ENCODE peak calls at places on chromosome 9, in seven cellular contexts. C is pancreas; H is glutamatergic neuron; T is nephron progenitor cell; U is CD4-positive, alpha-beta T cell; O is GM20000; G is HepG2. Z is an unnamed sample.

GRCh38 chr9:87662808-87663528 is 63.0 kb upstream of the CTSL start:
- DNase-seq in C (no peak), H (peak), T (peak), U (peak), O (peak), G (peak), Z (peak)

GRCh38 chr9:72895122-72895521 is 57.7 kb downstream of the ALDH1A1 start:
- DNase-seq in C (no peak), H (no peak), T (no peak), U (no peak), O (no peak), G (no peak), Z (no peak)

GRCh38 chr9:134706522-134706921 is 64.9 kb downstream of the COL5A1 start:
- DNase-seq in C (no peak), H (no peak), T (no peak), U (no peak), O (no peak), G (no peak), Z (no peak)

GRCh38 chr9:1871486-1872181 is 143.5 kb upstream of the SMARCA2 start:
- DNase-seq in C (no peak), H (no peak), T (no peak), U (no peak), O (no peak), G (peak), Z (no peak)

GRCh38 chr9:134264169-134264568 is 62.1 kb upstream of the RXRA start:
- DNase-seq in C (peak), H (no peak), T (no peak), U (no peak), O (no peak), G (no peak), Z (no peak)

GRCh38 chr9:132472599-132472998 is 62.6 kb downstream of the CFAP77 start:
- DNase-seq in C (no peak), H (no peak), T (no peak), U (no peak), O (no peak), G (peak), Z (no peak)

GRCh38 chr9:86546712-86547111 is 192.5 kb upstream of the TUT7 start:
- DNase-seq in C (no peak), H (no peak), T (no peak), U (no peak), O (no peak), G (no peak), Z (no peak)

GRCh38 chr9:85610074-85610855 is 131.5 kb downstream of the AGTPBP1 start:
- DNase-seq in C (no peak), H (no peak), T (peak), U (no peak), O (peak), G (peak), Z (no peak)

GRCh38 chr9:69542942-69543704 is 129.0 kb downstream of the APBA1 start:
- DNase-seq in C (no peak), H (peak), T (peak), U (no peak), O (no peak), G (no peak), Z (no peak)

GRCh38 chr9:98806394-98807069 is 938 bp upstream of the GALNT12 start:
- DNase-seq in C (no peak), H (no peak), T (no peak), U (no peak), O (no peak), G (no peak), Z (no peak)

GRCh38 chr9:131954299-131954698 is 125.4 kb downstream of the MED27 start:
- DNase-seq in C (no peak), H (no peak), T (no peak), U (no peak), O (no peak), G (no peak), Z (no peak)

GRCh38 chr9:37295796-37296195 is 126.7 kb upstream of the GRHPR start:
- DNase-seq in C (no peak), H (no peak), T (no peak), U (no peak), O (no peak), G (no peak), Z (no peak)
- TF ChIP-seq CTCF in C (no peak), H (peak), T (peak), U (no peak), O (no peak), G (no peak), Z (no peak)

GRCh38 chr9:3441197-3441816 is 84.5 kb downstream of the RFX3 start:
- DNase-seq in C (no peak), H (peak), T (peak), U (no peak), O (peak), G (peak), Z (no peak)
- TF ChIP-seq CTCF in C (peak), H (peak), T (peak), U (peak), O (peak), G (peak), Z (no peak)

GRCh38 chr9:75667155-75667554 is 223.3 kb upstream of the PCSK5 start:
- DNase-seq in C (no peak), H (no peak), T (no peak), U (no peak), O (no peak), G (no peak), Z (no peak)
- TF ChIP-seq CTCF in C (no peak), H (no peak), T (no peak), U (no peak), O (no peak), G (no peak), Z (no peak)

DNA sequence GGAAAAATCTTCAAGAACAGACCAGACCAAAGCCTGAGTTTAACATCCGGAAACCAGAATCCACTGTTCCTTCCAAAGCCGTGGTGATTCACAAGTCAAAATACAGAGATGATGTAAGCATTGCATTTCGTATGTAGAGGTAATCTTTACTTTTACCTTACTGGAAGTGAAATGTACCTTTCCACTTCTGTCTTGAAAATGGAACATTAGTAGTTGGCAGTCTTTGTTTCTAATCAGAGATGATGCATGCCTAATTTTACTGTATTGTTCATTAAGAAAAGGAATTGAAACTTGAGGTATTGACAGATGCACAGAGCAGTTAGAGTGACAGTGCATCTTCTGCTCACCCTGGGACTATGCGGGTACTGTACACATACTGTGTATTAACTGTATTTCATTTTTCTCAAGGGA is 34.6 kb downstream of the HABP4 start:
- DNase-seq in C (no peak), H (no peak), T (no peak), U (no peak), O (peak), G (no peak), Z (no peak)
- TF ChIP-seq CTCF in C (no peak), H (no peak), T (no peak), U (no peak), O (no peak), G (no peak), Z (no peak)

DNA sequence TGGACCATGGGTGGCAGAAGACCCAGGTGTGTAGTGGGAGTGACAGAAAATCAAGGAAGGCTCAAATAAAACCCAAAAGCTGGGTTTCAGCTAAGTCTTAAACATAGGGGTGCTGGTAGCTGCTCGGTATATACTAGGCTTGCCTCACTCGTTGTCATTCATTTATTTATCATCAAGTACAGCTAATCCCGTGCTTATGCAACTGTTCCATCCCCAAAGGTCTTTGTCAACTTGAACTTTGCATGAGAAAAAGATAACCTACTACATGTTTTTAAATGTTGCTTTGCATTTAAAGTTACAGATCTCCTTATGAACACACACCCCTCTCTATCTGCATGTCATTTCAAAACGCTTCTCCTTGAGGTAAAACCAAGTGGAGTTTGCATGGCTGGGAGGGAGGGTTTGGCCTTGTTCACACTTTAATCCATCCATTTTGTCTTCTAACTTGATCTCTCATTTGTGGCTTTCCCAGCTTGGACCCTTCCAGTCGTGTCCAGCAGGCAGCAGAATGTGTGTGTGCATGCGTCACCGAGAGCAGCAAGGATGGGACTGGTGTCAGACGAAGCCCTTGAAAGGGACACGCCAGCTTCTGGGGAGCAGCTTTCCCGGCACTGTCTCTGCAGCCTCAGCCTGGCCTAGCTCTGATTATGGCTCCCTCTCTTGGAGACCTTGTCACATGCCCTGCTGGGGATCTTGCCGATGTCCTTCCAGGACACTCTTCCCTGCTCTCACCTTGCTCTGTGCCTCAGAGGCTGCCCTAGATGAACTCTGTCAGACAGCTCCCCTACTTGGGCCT is 133.5 kb downstream of the GADD45G start:
- DNase-seq in C (no peak), H (no peak), T (no peak), U (no peak), O (no peak), G (no peak), Z (no peak)
- TF ChIP-seq CTCF in C (no peak), H (no peak), T (no peak), U (no peak), O (no peak), G (peak), Z (no peak)

Z was measured in mesothelial cell of epicardium.